ENCODE peak calls at places on chromosomes 1 and 21, in eight cellular contexts. J is stimulated activated CD4-positive, alpha-beta T cell treated with anti-CD3 and anti-CD28 coated beads, TNF-alpha, amount 100 ng/mL, for 1 hour; K is effector memory CD4-positive, alpha-beta T cell; N is Right ventricle myocardium superior; B is tibial artery; U is choroid plexus epithelial cell; Y is amniotic epithelial cell; I is AG08396. Z is an unnamed sample.

GRCh38 chr1:156499703-156500577 is 635 bp downstream of the MEF2D start:
- DNase-seq in Y (no peak), I (no peak), N (peak), K (peak), B (peak), U (no peak), J (no peak), Z (no peak)

GRCh38 chr21:23356905-23357304 is 2250.4 kb downstream of the MRPL39 start:
- DNase-seq in J (no peak), Y (no peak), I (no peak), B (no peak), N (no peak), U (no peak), K (no peak), Z (no peak)

GRCh38 chr1:183926978-183927377 is 110.5 kb downstream of the COLGALT2 start:
- DNase-seq in J (no peak), B (no peak), I (no peak), U (peak), N (no peak), Y (peak), K (no peak), Z (no peak)

GRCh38 chr1:94622757-94623156 is 81.2 kb upstream of the F3 start:
- DNase-seq in N (no peak), K (no peak), J (no peak), B (no peak), I (peak), Y (peak), U (peak), Z (no peak)

GRCh38 chr21:31609081-31609480 is 50.4 kb upstream of the SOD1 start:
- DNase-seq in B (no peak), U (peak), N (no peak), I (no peak), Y (no peak), J (no peak), K (no peak), Z (no peak)

GRCh38 chr1:220207406-220207805 is 64.8 kb downstream of the RAB3GAP2 start:
- DNase-seq in Y (no peak), U (no peak), I (no peak), B (no peak), K (no peak), N (no peak), J (no peak), Z (no peak)

GRCh38 chr1:63068626-63069025 is 253.7 kb upstream of the FOXD3 start:
- DNase-seq in I (no peak), B (no peak), Y (no peak), U (no peak), J (no peak), N (no peak), K (no peak), Z (no peak)

GRCh38 chr21:45370575-45370974 is 34.4 kb upstream of the COL18A1 start:
- DNase-seq in N (peak), K (no peak), B (peak), I (no peak), U (no peak), J (no peak), Y (no peak), Z (no peak)

GRCh38 chr1:37242501-37242900 is 208.2 kb upstream of the GRIK3 start:
- DNase-seq in Y (no peak), J (no peak), I (no peak), B (no peak), N (no peak), U (no peak), K (no peak), Z (no peak)

GRCh38 chr1:30715216-30715615 is 8.2 kb downstream of the MATN1 start:
- DNase-seq in B (no peak), N (no peak), I (no peak), K (no peak), J (no peak), U (no peak), Y (no peak), Z (no peak)

GRCh38 chr1:100217834-100218233 is 31.8 kb downstream of the DBT start:
- DNase-seq in I (no peak), K (no peak), B (no peak), U (no peak), Y (no peak), N (peak), J (no peak), Z (no peak)

GRCh38 chr1:224459051-224459450 is 24.5 kb upstream of the WDR26 start:
- DNase-seq in Y (no peak), B (no peak), K (no peak), N (no peak), J (no peak), I (no peak), U (peak), Z (no peak)

GRCh38 chr1:82517586-82517985 is 716.9 kb downstream of the ADGRL2 start:
- DNase-seq in Y (no peak), N (peak), B (peak), U (peak), J (no peak), I (peak), K (no peak), Z (no peak)

GRCh38 chr21:27423906-27424595 is 457.2 kb upstream of the ADAMTS5 start:
- DNase-seq in K (no peak), Y (peak), U (peak), I (no peak), N (no peak), J (no peak), B (no peak), Z (no peak)

GRCh38 chr1:153752561-153753195 is 22.5 kb upstream of the SLC27A3 start:
- DNase-seq in U (peak), B (peak), I (no peak), Y (peak), J (no peak), N (no peak), K (no peak), Z (no peak)

GRCh38 chr1:226608699-226609505 is 60.3 kb downstream of the STUM start:
- DNase-seq in N (peak), Y (peak), U (peak), J (peak), K (peak), B (peak), I (peak), Z (no peak)

GRCh38 chr1:116666090-116666489 is 1.4 kb downstream of the IGSF3 start:
- DNase-seq in K (no peak), U (peak), N (no peak), Y (no peak), B (no peak), J (no peak), I (no peak), Z (no peak)

GRCh38 chr21:41783476-41784150 is 16.8 kb upstream of the RIPK4 start:
- DNase-seq in J (no peak), Y (peak), I (no peak), K (no peak), N (no peak), U (peak), B (no peak), Z (no peak)

GRCh38 chr1:24157921-24158481 is 15.1 kb upstream of the IL22RA1 start:
- DNase-seq in J (no peak), U (peak), B (no peak), Y (no peak), N (no peak), I (peak), K (no peak), Z (no peak)

GRCh38 chr1:183632964-183633363 is 2.6 kb downstream of the ARPC5 start:
- DNase-seq in U (peak), N (no peak), Y (no peak), J (no peak), B (no peak), K (no peak), I (no peak), Z (no peak)